ENCODE peak calls at places on chromosome 16, in eight cellular contexts. X, Y, G, F, U, Q, P and Z are unnamed samples.

GRCh38 chr16:30637952-30638351 is 12.8 kb upstream of the PRR14 start:
- DNase-seq in X (peak; percentile 73), Y (no peak), G (peak; percentile 75), F (no peak), U (no peak), Q (peak; percentile 42), P (peak; percentile 40), Z (no peak)

GRCh38 chr16:30382398-30383015 is at the start of gene SEPTIN1:
- DNase-seq in X (no peak), Y (peak; percentile 68), G (no peak), F (peak; percentile 58), U (peak; percentile 79), Q (no peak), P (peak; percentile 82), Z (peak; percentile 72)

GRCh38 chr16:66269631-66270332 is 96.7 kb upstream of the CDH5 start:
- DNase-seq in X (peak; percentile 58), Y (no peak), G (peak; percentile 71), F (no peak), U (no peak), Q (no peak), P (no peak), Z (no peak)

GRCh38 chr16:21645261-21645721 is 7.1 kb downstream of the IGSF6 start:
- DNase-seq in X (no peak), Y (no peak), G (no peak), F (peak; percentile 14), U (peak; percentile 73), Q (peak; percentile 51), P (peak; percentile 75), Z (peak; percentile 37)

GRCh38 chr16:88649924-88650748 is 717 bp downstream of the CYBA start:
- DNase-seq in X (peak; percentile 28), Y (peak; percentile 44), G (peak; percentile 70), F (no peak), U (peak; percentile 71), Q (no peak), P (peak; percentile 56), Z (peak; percentile 40)

GRCh38 chr16:48632137-48632774 is 22.3 kb upstream of the N4BP1 start:
- DNase-seq in X (no peak), Y (no peak), G (no peak), F (no peak), U (no peak), Q (no peak), P (no peak), Z (no peak)

GRCh38 chr16:67883872-67884261 is 818 bp upstream of the NRN1L start:
- DNase-seq in X (peak; percentile 50), Y (peak; percentile 73), G (peak; percentile 63), F (peak; percentile 63), U (peak; percentile 64), Q (peak; percentile 40), P (peak; percentile 71), Z (peak; percentile 52)

GRCh38 chr16:55043499-55043898 is 112.8 kb downstream of the IRX5 start:
- DNase-seq in X (no peak), Y (no peak), G (no peak), F (no peak), U (no peak), Q (no peak), P (no peak), Z (no peak)

GRCh38 chr16:77059441-77059840 is 131.5 kb upstream of the MON1B start:
- DNase-seq in X (no peak), Y (no peak), G (peak; percentile 69), F (no peak), U (no peak), Q (no peak), P (no peak), Z (no peak)

GRCh38 chr16:11639925-11640899 is 28.0 kb upstream of the SNN start:
- DNase-seq in X (peak; percentile 93), Y (no peak), G (peak; percentile 79), F (no peak), U (no peak), Q (peak; percentile 100), P (no peak), Z (no peak)

GRCh38 chr16:11170696-11171447 is 85.1 kb downstream of the SOCS1 start:
- DNase-seq in X (no peak), Y (no peak), G (no peak), F (no peak), U (no peak), Q (no peak), P (no peak), Z (no peak)

GRCh38 chr16:28531777-28532744 is 6.7 kb downstream of the NUPR1 start:
- DNase-seq in X (no peak), Y (no peak), G (peak; percentile 35), F (no peak), U (no peak), Q (peak; percentile 61), P (no peak), Z (no peak)

GRCh38 chr16:68298907-68299515 is 11.7 kb downstream of the SLC7A6OS start:
- DNase-seq in X (no peak), Y (no peak), G (no peak), F (no peak), U (no peak), Q (peak; percentile 77), P (no peak), Z (no peak)

GRCh38 chr16:85249830-85250455 is 137.7 kb upstream of the CIBAR2 start:
- DNase-seq in X (peak; percentile 42), Y (no peak), G (no peak), F (no peak), U (no peak), Q (no peak), P (no peak), Z (no peak)

GRCh38 chr16:50674831-50675230 is 6.3 kb downstream of the SNX20 start:
- DNase-seq in X (peak; percentile 63), Y (no peak), G (no peak), F (no peak), U (no peak), Q (no peak), P (no peak), Z (no peak)

GRCh38 chr16:86665319-86665675 is 86.9 kb downstream of the FOXL1 start:
- DNase-seq in X (no peak), Y (no peak), G (no peak), F (no peak), U (no peak), Q (peak; percentile 84), P (no peak), Z (no peak)

GRCh38 chr16:66899945-66900688 is 18.6 kb downstream of the CDH16 start:
- DNase-seq in X (peak; percentile 62), Y (no peak), G (peak; percentile 92), F (no peak), U (no peak), Q (peak; percentile 78), P (no peak), Z (no peak)

GRCh38 chr16:85350973-85351372 is 238.7 kb upstream of the CIBAR2 start:
- DNase-seq in X (peak; percentile 97), Y (no peak), G (peak; percentile 68), F (no peak), U (no peak), Q (peak; percentile 90), P (no peak), Z (no peak)

GRCh38 chr16:58196898-58197313 is 1.0 kb downstream of the CSNK2A2 start:
- DNase-seq in X (no peak), Y (no peak), G (no peak), F (no peak), U (no peak), Q (peak; percentile 10), P (no peak), Z (no peak)

GRCh38 chr16:69345923-69346322 is 5.7 kb downstream of the TMED6 start:
- DNase-seq in X (no peak), Y (no peak), G (no peak), F (no peak), U (no peak), Q (no peak), P (no peak), Z (no peak)